ENCODE peak calls at places on chromosomes 6 and 20, in seven cellular contexts. V is body of pancreas, Y is ovary, D is right lobe of liver, N is stomach, A is thyroid gland, U is prostate gland. W is an unnamed sample. For H3K4me1, the result is how much of the 10 kb centered on the place peaks cover.

GRCh38 chr20:17520583-17520982 is 10.6 kb downstream of the BFSP1 start:
- DNase-seq in D (no peak), Y (no peak), A (no peak), N (no peak), U (no peak), V (no peak), W (no peak)

GRCh38 chr20:37378785-37379598 is 33.1 kb downstream of the SRC start:
- DNase-seq in Y (peak), A (no peak), V (peak), U (no peak), D (peak), N (peak), W (no peak)

GRCh38 chr6:36223706-36224105 is 27.2 kb downstream of the BRPF3 start:
- DNase-seq in Y (no peak), V (no peak), D (no peak), N (no peak), U (no peak), A (no peak), W (no peak)

GRCh38 chr20:2101057-2101934 is at the start of gene STK35:
- DNase-seq in A (peak), Y (no peak), U (peak), N (no peak), V (peak), D (peak), W (peak)

GRCh38 chr20:34410331-34410730 is 47.3 kb downstream of the ITCH start:
- DNase-seq in V (no peak), Y (no peak), N (no peak), U (no peak), A (no peak), D (no peak), W (no peak)

GRCh38 chr20:41249781-41250281 is 67.7 kb downstream of the ZHX3 start:
- DNase-seq in Y (peak), V (no peak), D (no peak), A (no peak), N (no peak), U (no peak), W (no peak)

GRCh38 chr20:25065625-25066338 is 7.8 kb upstream of the ACSS1 start:
- DNase-seq in Y (peak), D (peak), V (peak), A (peak), U (peak), N (peak), W (peak)

GRCh38 chr6:3228046-3228671 is 706 bp upstream of the TUBB2B start:
- DNase-seq in Y (no peak), V (peak), A (no peak), N (no peak), U (no peak), D (no peak), W (no peak)

GRCh38 chr6:118511930-118512715 is 36.0 kb upstream of the PLN start:
- DNase-seq in Y (no peak), V (no peak), D (no peak), N (no peak), U (no peak), A (no peak), W (no peak)

GRCh38 chr6:93242049-93242448 is 177.3 kb downstream of the EPHA7 start:
- DNase-seq in A (no peak), U (no peak), Y (no peak), V (no peak), N (no peak), D (no peak), W (no peak)

GRCh38 chr6:112441607-112442006 is 94.5 kb downstream of the RFPL4B start:
- DNase-seq in D (no peak), U (no peak), A (no peak), V (peak), N (no peak), Y (no peak), W (no peak)

GRCh38 chr20:47198996-47199552 is 157.4 kb downstream of the ZMYND8 start:
- DNase-seq in A (no peak), N (no peak), Y (no peak), D (no peak), U (no peak), V (no peak), W (no peak)

GRCh38 chr6:170405311-170405975 is 98.9 kb downstream of the FAM120B start:
- DNase-seq in Y (no peak), A (no peak), U (no peak), D (no peak), N (no peak), V (no peak), W (no peak)

GRCh38 chr6:14286144-14286543 is 168.6 kb downstream of the CD83 start:
- DNase-seq in N (no peak), Y (no peak), V (no peak), U (no peak), D (no peak), A (no peak), W (no peak)

GRCh38 chr20:41734506-41734945 is 116.3 kb upstream of the CHD6 start:
- DNase-seq in U (peak), V (peak), N (peak), D (peak), A (peak), Y (no peak), W (peak)

GRCh38 chr6:130557481-130558112 is 191.8 kb downstream of the TMEM200A start:
- DNase-seq in N (no peak), A (no peak), Y (no peak), D (no peak), V (no peak), U (no peak), W (no peak)

GRCh38 chr6:30282522-30282921 is 44.2 kb upstream of the TRIM39 start:
- DNase-seq in Y (no peak), N (no peak), D (no peak), U (no peak), V (no peak), A (no peak), W (no peak)

GRCh38 chr20:58048096-58048702 is 180.3 kb downstream of the ANKRD60 start:
- DNase-seq in A (peak), N (no peak), V (no peak), Y (peak), U (peak), D (no peak), W (no peak)

GRCh38 chr6:167093922-167094432 is 28.9 kb upstream of the CCR6 start:
- DNase-seq in A (no peak), V (no peak), D (no peak), N (no peak), U (no peak), Y (no peak), W (peak)

GRCh38 chr6:64334646-64335045 is 699.0 kb downstream of the PHF3 start:
- DNase-seq in D (no peak), V (no peak), U (no peak), A (no peak), N (no peak), Y (no peak), W (no peak)

GRCh38 chr6:41678511-41679084 is 40.3 kb downstream of the MDFI start:
- DNase-seq in U (no peak), V (no peak), N (no peak), Y (no peak), D (no peak), A (no peak), W (no peak)

GRCh38 chr6:52155791-52156576 is 30.2 kb upstream of the IL17A start:
- DNase-seq in V (no peak), N (no peak), D (no peak), Y (no peak), U (no peak), A (no peak), W (no peak)

GRCh38 chr6:144013486-144013909 is 5.4 kb upstream of the PLAGL1 start:
- DNase-seq in D (peak), V (peak), N (peak), U (peak), A (peak), Y (peak), W (peak)

GRCh38 chr6:95866732-95867131 is 149.0 kb upstream of the FUT9 start:
- DNase-seq in N (peak), U (no peak), V (peak), Y (no peak), D (peak), A (peak), W (no peak)

GRCh38 chr20:61556116-61556515 is 304.1 kb downstream of the CDH4 start:
- DNase-seq in A (no peak), V (no peak), N (no peak), D (no peak), U (no peak), Y (no peak), W (no peak)

GRCh38 chr6:127514396-127515227 is 4.5 kb downstream of the MTCL3 start:
- DNase-seq in V (peak), A (peak), D (no peak), Y (peak), U (no peak), N (no peak), W (peak)

GRCh38 chr20:48319943-48320584 is 507.7 kb downstream of the PREX1 start:
- DNase-seq in N (no peak), U (no peak), D (no peak), V (no peak), Y (no peak), A (no peak), W (no peak)

GRCh38 chr20:297098-297924 is at the start of gene ZCCHC3:
- DNase-seq in D (peak), N (peak), V (peak), A (peak), U (peak), Y (peak), W (peak)
- TF ChIP-seq POLR2A in D (peak), N (no peak), V (peak), A (peak), U (peak), Y (peak), W (no peak)

DNA sequence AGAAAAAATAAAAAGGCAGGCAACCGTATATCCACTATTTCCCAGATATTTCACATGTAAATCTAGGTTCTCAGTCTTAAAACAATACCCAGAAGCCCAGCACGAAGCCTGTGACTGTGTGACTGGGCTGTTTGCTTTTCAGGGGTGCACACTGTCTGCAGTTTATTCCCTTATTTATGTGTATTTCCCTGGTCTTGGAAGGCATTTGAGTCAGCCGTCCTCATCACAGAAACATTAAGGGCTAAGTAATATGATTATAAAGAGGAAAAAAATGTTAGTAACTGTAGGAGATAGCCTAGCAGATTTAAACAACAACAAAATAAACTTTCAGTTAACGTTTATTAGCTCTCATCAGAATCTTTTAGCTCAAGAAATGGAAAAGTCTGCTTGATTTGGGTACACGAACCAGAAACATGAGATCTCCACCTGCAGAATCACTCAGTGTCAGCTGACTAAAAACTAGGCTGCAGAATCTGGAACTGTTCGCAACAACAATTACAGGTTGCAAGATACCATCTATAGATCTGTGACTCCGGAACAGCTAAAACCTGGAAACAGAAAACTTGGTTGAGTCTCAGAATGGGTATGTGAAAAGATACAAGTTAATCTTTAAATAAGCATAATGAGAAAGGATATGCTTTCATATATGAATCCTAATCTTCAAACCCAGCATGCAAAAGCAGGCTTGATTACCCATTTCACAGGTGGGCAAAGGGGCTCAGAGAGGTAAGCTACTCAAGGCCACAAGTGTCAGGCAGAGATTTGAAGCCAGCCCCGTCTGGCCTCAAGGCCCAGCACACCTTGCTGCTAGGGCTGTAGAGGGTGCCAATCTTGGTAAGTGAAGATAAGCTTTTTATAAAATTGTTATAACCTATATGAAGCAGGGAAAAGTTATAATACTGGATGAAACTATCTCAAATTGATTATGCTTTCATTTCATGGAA is 21.1 kb downstream of the GCLC start:
- DNase-seq in U (no peak), Y (no peak), V (no peak), N (no peak), A (no peak), D (no peak), W (no peak)
- H3K4me1 ChIP-seq in U (under half), Y (under half), V (under half), N (half or more), A (under half), D (under half), W (under half)

DNA sequence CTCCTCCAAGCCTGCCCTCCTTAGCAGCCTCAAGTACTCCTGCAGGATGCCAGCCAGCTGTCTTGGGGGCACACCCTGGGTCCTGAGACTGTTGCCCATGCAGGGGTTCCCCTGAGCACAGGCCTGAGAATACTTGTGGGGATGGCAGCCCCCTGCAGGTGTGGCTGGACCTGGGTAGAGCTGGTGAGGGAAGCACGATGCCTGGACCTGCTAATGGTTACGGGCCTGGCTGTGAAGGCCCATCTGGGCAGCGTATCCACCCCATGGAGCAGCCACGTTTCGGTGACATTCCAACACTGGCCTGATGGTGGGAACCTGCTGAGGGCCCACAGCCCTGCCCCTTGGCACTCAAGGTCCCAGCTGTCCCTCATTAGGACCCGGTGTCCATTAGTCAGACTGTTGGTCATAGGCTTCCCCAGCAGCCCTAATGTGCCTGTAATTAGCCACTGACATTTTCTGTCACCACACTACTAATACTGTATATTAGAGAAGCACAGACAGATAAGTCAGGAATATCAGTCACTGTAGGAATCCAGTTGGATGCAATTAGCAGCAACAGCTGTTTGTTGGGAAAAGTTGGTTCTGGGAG is 20.3 kb downstream of the CCDC167 start:
- DNase-seq in A (no peak), N (no peak), V (no peak), U (no peak), D (no peak), Y (no peak), W (no peak)
- TF ChIP-seq POLR2A in A (no peak), N (no peak), V (no peak), U (no peak), D (no peak), Y (no peak), W (no peak)

DNA sequence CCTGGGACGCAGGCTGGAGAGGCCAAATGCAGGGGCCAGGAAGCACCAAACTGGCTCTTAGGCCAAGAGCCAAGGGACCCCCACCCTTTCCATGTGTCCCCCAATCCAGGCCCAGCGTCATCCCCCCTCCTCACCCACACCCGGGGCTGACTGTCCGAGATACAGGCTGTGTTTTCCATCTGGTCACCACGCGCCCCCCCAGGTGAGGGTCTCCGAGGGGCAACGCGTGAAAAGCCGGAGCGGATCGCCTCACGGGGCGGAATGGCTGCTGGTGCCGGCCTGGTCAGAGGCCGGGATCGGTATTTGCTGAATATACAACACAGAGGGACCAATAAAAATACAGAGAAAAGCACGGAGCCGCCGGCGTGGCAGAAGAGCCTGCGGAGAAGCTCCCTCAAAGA is 5.2 kb upstream of the ABHD16B start:
- DNase-seq in V (no peak), U (no peak), Y (peak), A (no peak), N (no peak), D (no peak), W (peak)
- H3K4me1 ChIP-seq in V (under half), U (under half), Y (under half), A (under half), N (half or more), D (under half), W (half or more)

GRCh38 chr6:89311853-89312531 is 3.1 kb downstream of the GABRR2 start:
- DNase-seq in Y (peak), D (no peak), A (peak), U (peak), N (peak), V (peak), W (peak)

GRCh38 chr6:89313006-89313405 is 2.1 kb downstream of the GABRR2 start:
- DNase-seq in V (peak), A (no peak), Y (no peak), D (no peak), U (no peak), N (no peak), W (no peak)

GRCh38 chr6:89308525-89309400 is 6.3 kb downstream of the GABRR2 start:
- DNase-seq in U (no peak), A (no peak), D (no peak), V (no peak), N (no peak), Y (no peak), W (no peak)

GRCh38 chr6:89311530-89311852 is 3.6 kb downstream of the GABRR2 start:
- DNase-seq in V (no peak), U (no peak), D (no peak), N (no peak), A (no peak), Y (no peak), W (no peak)

GRCh38 chr6:89310929-89311328 is 4.2 kb downstream of the GABRR2 start:
- DNase-seq in D (no peak), Y (no peak), V (no peak), U (no peak), N (no peak), A (peak), W (no peak)
- TF ChIP-seq POLR2A in D (no peak), Y (no peak), V (no peak), U (no peak), N (no peak), A (no peak), W (no peak)

DNA sequence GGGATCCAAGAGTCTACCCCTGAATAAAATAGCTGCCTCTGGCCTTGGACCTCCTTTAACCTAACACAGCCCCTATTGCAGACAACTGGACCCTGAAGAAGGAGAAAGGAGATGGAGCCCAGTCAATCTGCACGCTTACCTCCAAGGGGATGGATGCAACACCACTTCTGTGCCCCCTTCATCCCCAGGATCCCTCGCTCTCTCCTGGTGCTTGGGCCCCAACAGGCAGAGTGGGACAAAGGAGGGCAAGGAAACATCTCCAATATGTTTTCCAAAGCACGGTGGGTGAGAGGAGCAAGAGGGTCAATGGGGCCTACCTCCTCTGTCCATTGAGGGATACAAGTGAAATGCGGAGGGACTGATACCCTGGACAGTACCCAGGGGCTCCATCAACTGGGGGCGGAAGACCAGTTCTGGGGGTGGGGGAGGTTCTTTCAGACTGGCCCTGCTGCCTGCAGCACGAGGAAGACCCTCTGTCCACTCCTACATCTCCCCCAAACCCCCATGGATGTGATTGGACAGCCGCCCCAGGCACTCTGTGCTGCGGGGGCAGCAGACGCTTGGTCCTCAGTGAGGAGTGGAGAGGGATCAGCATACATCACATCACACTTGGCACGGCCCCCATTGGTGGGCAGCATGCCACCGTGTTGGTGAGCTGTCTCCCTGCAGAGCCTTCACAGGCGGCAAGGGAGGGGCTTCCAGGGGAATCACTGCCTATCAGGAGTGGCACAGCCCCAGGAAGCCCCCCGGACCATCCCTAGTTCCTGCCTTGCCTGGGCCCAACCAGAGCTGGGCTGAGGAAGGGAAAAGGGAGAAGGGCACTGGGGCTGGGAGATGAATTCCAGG is 70.6 kb downstream of the MRPL14 start:
- DNase-seq in Y (peak), N (no peak), U (no peak), A (peak), V (no peak), D (no peak), W (peak)
- H3K4me1 ChIP-seq in Y (under half), N (half or more), U (under half), A (under half), V (under half), D (under half), W (half or more)